ENCODE peak calls at places on chromosome 22, in seven cellular contexts. W is adrenal gland; I is psoas muscle; S is neural progenitor cell; C is GM23338; P is CD8-positive, alpha-beta memory T cell; H is CD4-positive, alpha-beta memory T cell. E is an unnamed sample.

GRCh38 chr22:42743501-42743991 is 22.9 kb upstream of the A4GALT start:
- DNase-seq in W (peak; percentile 80), I (peak; percentile 94), S (peak; percentile 76), C (peak; percentile 48), P (no peak), H (no peak), E (peak; percentile 59)

GRCh38 chr22:22060200-22061084 is 77.9 kb upstream of the TOP3B start:
- DNase-seq in W (peak; percentile 73), I (peak; percentile 76), S (peak; percentile 82), C (peak; percentile 88), P (no peak), H (peak; percentile 7), E (peak; percentile 22)

GRCh38 chr22:47591709-47592108 is 829.3 kb downstream of the TBC1D22A start:
- DNase-seq in W (no peak), I (peak; percentile 7), S (no peak), C (no peak), P (no peak), H (no peak), E (no peak)

GRCh38 chr22:41687901-41688364 is 734 bp downstream of the SNU13 start:
- DNase-seq in W (peak; percentile 63), I (peak; percentile 65), S (peak; percentile 54), C (peak; percentile 63), P (no peak), H (no peak), E (no peak)

GRCh38 chr22:32325416-32325801 is 32.3 kb upstream of the RFPL3 start:
- DNase-seq in W (peak; percentile 51), I (no peak), S (no peak), C (peak; percentile 43), P (no peak), H (no peak), E (no peak)

GRCh38 chr22:42942351-42942750 is 72.6 kb downstream of the PACSIN2 start:
- DNase-seq in W (no peak), I (no peak), S (no peak), C (no peak), P (no peak), H (no peak), E (no peak)

GRCh38 chr22:30712094-30712493 is 17.4 kb downstream of the OSBP2 start:
- DNase-seq in W (no peak), I (no peak), S (no peak), C (no peak), P (no peak), H (no peak), E (no peak)

GRCh38 chr22:41862160-41862529 is 29.2 kb downstream of the SREBF2 start:
- DNase-seq in W (no peak), I (no peak), S (no peak), C (no peak), P (peak; percentile 42), H (peak; percentile 51), E (no peak)

GRCh38 chr22:26522592-26522991 is 10.3 kb upstream of the TFIP11 start:
- DNase-seq in W (no peak), I (no peak), S (no peak), C (no peak), P (no peak), H (no peak), E (no peak)

GRCh38 chr22:31952459-31952858 is 8.1 kb downstream of the YWHAH start:
- DNase-seq in W (no peak), I (no peak), S (no peak), C (no peak), P (no peak), H (no peak), E (no peak)

GRCh38 chr22:33082221-33082620 is 24.0 kb upstream of the SYN3 start:
- DNase-seq in W (no peak), I (no peak), S (no peak), C (no peak), P (no peak), H (no peak), E (no peak)

GRCh38 chr22:44331881-44332714 is 19.3 kb upstream of the SHISAL1 start:
- DNase-seq in W (no peak), I (no peak), S (peak; percentile 79), C (peak; percentile 68), P (no peak), H (no peak), E (no peak)

GRCh38 chr22:47512617-47513016 is 750.2 kb downstream of the TBC1D22A start:
- DNase-seq in W (no peak), I (no peak), S (no peak), C (no peak), P (no peak), H (no peak), E (no peak)

GRCh38 chr22:19520566-19521305 is 3.5 kb downstream of the CLDN5 start:
- DNase-seq in W (no peak), I (no peak), S (no peak), C (no peak), P (no peak), H (no peak), E (no peak)

GRCh38 chr22:32478994-32479393 is 4.4 kb downstream of the FBXO7 start:
- DNase-seq in W (no peak), I (no peak), S (no peak), C (no peak), P (no peak), H (no peak), E (no peak)

GRCh38 chr22:25111579-25112517 is 87.8 kb upstream of the CRYBB3 start:
- DNase-seq in W (peak; percentile 70), I (peak; percentile 68), S (no peak), C (peak; percentile 46), P (no peak), H (no peak), E (no peak)

DNA sequence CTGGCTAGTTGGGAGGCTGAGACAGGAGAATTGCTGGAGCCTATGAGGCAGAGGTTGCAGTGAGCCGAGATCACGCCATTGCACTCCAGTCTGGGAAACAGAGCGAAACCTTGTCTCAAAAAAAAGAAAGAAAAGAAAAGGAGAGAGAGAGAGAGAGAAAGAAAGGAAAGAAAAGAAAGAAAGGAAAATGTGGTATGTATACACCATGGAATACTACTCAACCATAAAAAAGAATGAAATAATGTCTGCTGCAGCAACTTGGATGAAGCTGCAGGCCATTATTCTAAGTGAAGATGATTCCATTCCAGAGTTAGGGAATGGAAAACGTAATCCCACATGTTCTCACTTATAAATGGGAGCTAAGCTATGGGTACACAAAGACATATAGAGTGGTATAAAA is 30.8 kb downstream of the TTC28 start:
- DNase-seq in W (no peak), I (no peak), S (no peak), C (no peak), P (no peak), H (no peak), E (no peak)
- H3K27me3 ChIP-seq in W (no peaks in the 10 kb centered on the region), I (no peaks in the 10 kb centered on the region), S (no peaks in the 10 kb centered on the region), C (no peaks in the 10 kb centered on the region), P (no peaks in the 10 kb centered on the region), H (peaks cover 6% of the 10 kb centered on the region), E (no peaks in the 10 kb centered on the region)

GRCh38 chr22:27648074-27648473 is 153.5 kb downstream of the MN1 start:
- DNase-seq in W (no peak), I (no peak), S (no peak), C (no peak), P (no peak), H (no peak), E (no peak)

GRCh38 chr22:27650572-27650971 is 151.0 kb downstream of the MN1 start:
- DNase-seq in W (no peak), I (peak; percentile 89), S (no peak), C (no peak), P (no peak), H (no peak), E (no peak)

GRCh38 chr22:27647540-27647939 is 154.0 kb downstream of the MN1 start:
- DNase-seq in W (no peak), I (no peak), S (no peak), C (no peak), P (no peak), H (no peak), E (no peak)

GRCh38 chr22:27650985-27651384 is 150.6 kb downstream of the MN1 start:
- DNase-seq in W (no peak), I (no peak), S (no peak), C (no peak), P (no peak), H (no peak), E (no peak)

GRCh38 chr22:27648853-27649252 is 152.7 kb downstream of the MN1 start:
- DNase-seq in W (no peak), I (no peak), S (no peak), C (no peak), P (no peak), H (no peak), E (no peak)
- H3K27me3 ChIP-seq in W (no peaks in the 10 kb centered on the region), I (no peaks in the 10 kb centered on the region), S (no peaks in the 10 kb centered on the region), C (no peaks in the 10 kb centered on the region), P (no peaks in the 10 kb centered on the region), H (no peaks in the 10 kb centered on the region), E (peaks cover 3% of the 10 kb centered on the region)

DNA sequence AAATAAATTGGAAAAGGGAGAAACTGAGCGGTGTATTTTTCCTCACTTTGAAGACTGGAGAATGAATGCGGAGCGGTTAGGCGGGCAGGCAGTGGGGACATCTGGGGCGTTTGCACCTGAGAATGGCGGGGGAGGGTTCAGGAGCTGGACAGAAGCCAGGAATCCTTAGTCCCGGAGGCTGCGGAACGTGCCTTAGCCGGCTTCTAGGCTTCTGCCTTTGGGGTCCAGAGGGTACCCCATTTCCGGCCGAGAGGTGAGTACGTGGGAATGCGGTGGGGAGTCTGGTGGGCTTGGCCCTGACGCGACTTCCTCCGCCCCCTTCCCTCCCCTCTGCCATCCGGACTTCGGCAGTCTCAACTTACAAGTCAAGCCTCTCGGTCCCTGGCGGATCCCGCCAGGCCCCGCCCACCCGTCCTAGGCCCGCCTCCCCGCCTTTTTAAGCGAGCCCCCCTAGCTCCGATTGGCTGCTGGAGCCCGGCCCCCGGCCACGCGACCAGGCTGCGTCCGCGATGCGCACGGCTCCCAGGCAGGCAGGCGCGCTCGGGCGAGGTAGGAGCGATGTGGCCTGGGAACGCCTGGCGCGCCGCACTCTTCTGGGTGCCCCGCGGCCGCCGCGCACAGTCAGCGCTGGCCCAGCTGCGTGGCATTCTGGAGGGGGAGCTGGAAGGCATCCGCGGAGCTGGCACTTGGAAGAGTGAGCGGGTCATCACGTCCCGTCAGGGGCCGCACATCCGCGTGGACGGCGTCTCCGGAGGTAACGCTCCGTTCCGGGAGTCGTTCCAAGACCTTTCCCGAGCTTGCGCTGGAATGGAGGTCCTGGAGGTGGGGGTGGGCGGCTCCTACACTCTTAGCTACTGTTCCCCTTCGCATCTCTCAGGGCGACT is at the start of gene GCAT:
- DNase-seq in W (peak; percentile 98), I (peak; percentile 97), S (peak; percentile 98), C (peak; percentile 99), P (peak; percentile 75), H (peak; percentile 75), E (peak; percentile 94)
- H3K27me3 ChIP-seq in W (no peaks in the 10 kb centered on the region), I (no peaks in the 10 kb centered on the region), S (peaks cover 41% of the 10 kb centered on the region), C (peaks cover 63% of the 10 kb centered on the region), P (peaks cover 52% of the 10 kb centered on the region), H (peaks cover 20% of the 10 kb centered on the region), E (peaks cover 5% of the 10 kb centered on the region)

GRCh38 chr22:36284171-36284571 is 31.2 kb downstream of the APOL1 start:
- DNase-seq in W (no peak), I (no peak), S (no peak), C (no peak), P (no peak), H (no peak), E (no peak)

GRCh38 chr22:36287881-36288515 is 35.1 kb downstream of the APOL1 start:
- DNase-seq in W (no peak), I (peak; percentile 53), S (no peak), C (no peak), P (no peak), H (no peak), E (no peak)

GRCh38 chr22:36285017-36285416 is 32.1 kb downstream of the APOL1 start:
- DNase-seq in W (peak; percentile 58), I (peak; percentile 80), S (no peak), C (no peak), P (no peak), H (no peak), E (no peak)

GRCh38 chr22:36286096-36286957 is 33.4 kb downstream of the APOL1 start:
- DNase-seq in W (peak; percentile 93), I (peak; percentile 90), S (peak; percentile 90), C (peak; percentile 90), P (peak; percentile 67), H (peak; percentile 68), E (peak; percentile 85)

GRCh38 chr22:36285545-36285944 is 32.6 kb downstream of the APOL1 start:
- DNase-seq in W (peak; percentile 75), I (peak; percentile 48), S (no peak), C (no peak), P (no peak), H (no peak), E (no peak)
- H3K27me3 ChIP-seq in W (no peaks in the 10 kb centered on the region), I (no peaks in the 10 kb centered on the region), S (no peaks in the 10 kb centered on the region), C (no peaks in the 10 kb centered on the region), P (no peaks in the 10 kb centered on the region), H (no peaks in the 10 kb centered on the region), E (no peaks in the 10 kb centered on the region)

E was measured in HAP-1.